ENCODE peak calls at places on chromosomes 2 and 18, in nine cellular contexts. G, P, L, T, C, X, K, I and W are unnamed samples.

GRCh38 chr2:205903549-205904129 is 182.3 kb downstream of the INO80D start:
- DNase-seq in G (no peak), P (no peak), L (peak; percentile 24), T (no peak), C (no peak), X (no peak), K (peak; percentile 74), I (no peak), W (no peak)

GRCh38 chr2:65430515-65431416 is 1.6 kb downstream of the SPRED2 start:
- DNase-seq in G (no peak), P (peak; percentile 56), L (peak; percentile 71), T (no peak), C (peak; percentile 78), X (peak; percentile 58), K (peak; percentile 68), I (peak; percentile 68), W (peak; percentile 39)

GRCh38 chr2:25418944-25419677 is 77.4 kb upstream of the DNMT3A start:
- DNase-seq in G (peak; percentile 95), P (no peak), L (no peak), T (peak; percentile 1), C (no peak), X (no peak), K (no peak), I (peak; percentile 31), W (no peak)

GRCh38 chr2:112001942-112002341 is 53.1 kb upstream of the TMEM87B start:
- DNase-seq in G (no peak), P (no peak), L (no peak), T (no peak), C (no peak), X (no peak), K (no peak), I (no peak), W (no peak)

GRCh38 chr2:40867829-40868228 is 415.9 kb upstream of the SLC8A1 start:
- DNase-seq in G (no peak), P (no peak), L (no peak), T (no peak), C (no peak), X (no peak), K (no peak), I (no peak), W (no peak)

GRCh38 chr2:241636182-241636982 is 576 bp downstream of the THAP4 start:
- DNase-seq in G (no peak), P (peak; percentile 32), L (peak; percentile 68), T (no peak), C (peak; percentile 68), X (peak; percentile 32), K (peak; percentile 55), I (peak; percentile 61), W (peak; percentile 23)

GRCh38 chr2:145563752-145564615 is 1044.1 kb upstream of the ZEB2 start:
- DNase-seq in G (no peak), P (no peak), L (no peak), T (no peak), C (no peak), X (peak; percentile 30), K (no peak), I (no peak), W (peak; percentile 8)

GRCh38 chr2:105882920-105883319 is 138.2 kb downstream of the NCK2 start:
- DNase-seq in G (no peak), P (no peak), L (no peak), T (no peak), C (no peak), X (no peak), K (no peak), I (no peak), W (no peak)

GRCh38 chr2:152577611-152578010 is 139.7 kb downstream of the PRPF40A start:
- DNase-seq in G (no peak), P (no peak), L (no peak), T (no peak), C (no peak), X (no peak), K (no peak), I (no peak), W (peak; percentile 47)

GRCh38 chr18:53745228-53745967 is 479.1 kb downstream of the MBD2 start:
- DNase-seq in G (no peak), P (no peak), L (no peak), T (peak; percentile 48), C (no peak), X (peak; percentile 57), K (no peak), I (peak; percentile 29), W (peak; percentile 27)

DNA sequence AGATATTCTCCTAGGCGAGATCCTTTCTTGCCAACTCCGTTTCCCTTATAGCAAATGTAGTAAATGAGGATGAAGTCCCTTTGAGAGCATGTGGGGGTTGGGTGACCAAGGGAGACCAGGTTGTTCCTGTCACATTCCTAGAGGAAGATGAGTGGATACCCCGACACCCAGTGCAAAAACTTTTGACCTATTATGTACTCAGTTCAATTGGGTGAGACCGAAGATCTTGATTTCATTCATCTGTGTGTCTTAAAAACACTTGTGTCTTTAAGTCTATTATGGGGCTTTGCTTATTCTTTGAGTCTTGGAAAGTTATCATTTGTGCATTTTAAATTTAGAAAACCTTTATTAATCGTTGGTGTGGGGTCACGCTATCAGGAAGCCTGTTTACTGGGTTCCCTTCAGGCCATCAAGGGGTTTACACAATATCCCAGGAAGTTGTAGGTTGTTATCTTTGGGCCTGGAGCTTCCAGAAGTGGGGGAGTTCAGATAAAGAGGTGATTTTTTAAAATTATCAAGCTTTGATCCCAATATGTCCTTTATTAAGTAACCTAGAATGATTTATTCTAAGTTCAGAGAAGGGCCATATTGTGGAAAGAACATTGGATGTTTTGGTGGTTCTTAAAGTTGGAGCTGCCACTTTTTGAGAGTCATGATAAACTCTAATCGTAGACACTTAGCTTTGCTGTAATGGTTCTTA is 2.8 kb downstream of the RHOB start:
- DNase-seq in G (no peak), P (no peak), L (no peak), T (no peak), C (no peak), X (no peak), K (no peak), I (peak; percentile 36), W (peak; percentile 60)
- H3K4me3 ChIP-seq in G (no peak overlapping the region), P (peak overlapping the region; percentile 90), L (no peak overlapping the region), T (peak overlapping the region; percentile 98), C (peak overlapping the region; percentile 89), X (peak overlapping the region; percentile 37), K (peak overlapping the region; percentile 68), I (peak overlapping the region; percentile 89), W (peak overlapping the region; percentile 93)

GRCh38 chr2:125654226-125654625 is 1001.7 kb upstream of the GYPC start:
- DNase-seq in G (no peak), P (no peak), L (no peak), T (no peak), C (no peak), X (no peak), K (no peak), I (no peak), W (no peak)

GRCh38 chr2:125658583-125658982 is 997.4 kb upstream of the GYPC start:
- DNase-seq in G (no peak), P (no peak), L (no peak), T (no peak), C (no peak), X (no peak), K (no peak), I (no peak), W (no peak)

GRCh38 chr2:125652260-125652659 is 1003.7 kb upstream of the GYPC start:
- DNase-seq in G (no peak), P (no peak), L (no peak), T (no peak), C (no peak), X (no peak), K (no peak), I (no peak), W (no peak)

GRCh38 chr2:125656190-125656589 is 999.8 kb upstream of the GYPC start:
- DNase-seq in G (no peak), P (no peak), L (no peak), T (no peak), C (no peak), X (no peak), K (no peak), I (no peak), W (no peak)
- TF ChIP-seq CTCF in G (no peak), P (no peak), L (no peak), T (no peak), C (no peak), X (no peak), K (no peak), I (no peak), W (no peak)

DNA sequence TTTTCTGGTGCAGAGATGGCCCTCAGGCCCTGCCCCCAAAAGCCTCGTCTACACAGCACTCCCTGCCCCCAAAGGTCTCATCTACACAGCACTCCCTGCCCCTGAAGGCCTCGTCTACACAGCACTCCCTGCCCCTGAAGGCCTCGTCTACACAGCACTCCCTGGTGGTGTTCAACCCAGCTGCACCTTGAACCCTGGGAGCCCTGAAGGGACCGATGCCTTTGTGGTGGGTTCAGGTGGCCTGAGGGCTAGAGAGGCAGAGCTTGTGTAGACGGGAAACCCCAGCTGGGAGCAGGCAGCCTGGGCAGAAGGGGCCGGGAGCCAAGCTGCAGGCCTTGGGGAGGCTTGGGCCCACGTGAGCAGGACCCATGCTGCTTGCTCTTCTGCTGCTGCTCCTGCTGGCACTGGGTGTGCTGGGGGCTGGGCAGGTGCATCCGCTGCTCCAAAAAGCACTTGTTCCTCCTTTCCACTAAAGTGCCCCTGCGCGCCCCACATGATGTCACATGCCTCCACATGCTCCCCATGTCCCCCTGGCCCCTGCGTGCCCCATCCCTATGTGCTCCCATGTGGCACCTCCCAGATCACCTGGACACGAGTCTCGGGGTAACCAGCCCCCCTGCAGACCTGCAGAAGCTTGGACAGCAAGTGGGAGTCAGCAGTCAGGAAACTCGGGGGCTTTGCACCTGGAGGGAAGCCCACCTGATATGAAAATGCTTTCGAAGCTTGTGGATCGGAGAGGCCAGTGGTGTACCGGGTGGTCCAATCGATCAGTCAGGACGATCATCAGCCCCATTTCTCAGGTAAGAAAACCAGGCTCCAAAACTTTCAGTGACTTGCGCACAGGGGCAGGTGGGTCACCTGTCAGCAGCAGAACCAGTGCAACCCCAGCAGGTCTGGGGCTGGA is 94.9 kb upstream of the CTDP1 start:
- DNase-seq in G (no peak), P (peak; percentile 5), L (no peak), T (no peak), C (peak; percentile 38), X (no peak), K (peak; percentile 7), I (no peak), W (no peak)
- H3K4me3 ChIP-seq in G (no peak overlapping the region), P (no peak overlapping the region), L (no peak overlapping the region), T (no peak overlapping the region), C (no peak overlapping the region), X (no peak overlapping the region), K (no peak overlapping the region), I (no peak overlapping the region), W (no peak overlapping the region)

GRCh38 chr2:29010946-29011649 is 30.0 kb downstream of the TOGARAM2 start:
- DNase-seq in G (no peak), P (peak; percentile 49), L (peak; percentile 22), T (peak; percentile 82), C (no peak), X (no peak), K (peak; percentile 38), I (no peak), W (peak; percentile 40)

GRCh38 chr2:29013046-29013780 is 32.1 kb downstream of the TOGARAM2 start:
- DNase-seq in G (no peak), P (no peak), L (no peak), T (peak; percentile 31), C (no peak), X (no peak), K (no peak), I (no peak), W (peak; percentile 13)

GRCh38 chr2:29012211-29012681 is 31.1 kb downstream of the TOGARAM2 start:
- DNase-seq in G (no peak), P (peak; percentile 86), L (peak; percentile 20), T (no peak), C (peak; percentile 60), X (peak; percentile 36), K (peak; percentile 42), I (no peak), W (peak; percentile 35)

GRCh38 chr2:29009711-29010677 is 28.9 kb downstream of the TOGARAM2 start:
- DNase-seq in G (no peak), P (no peak), L (no peak), T (no peak), C (no peak), X (no peak), K (no peak), I (no peak), W (no peak)

GRCh38 chr2:29011650-29012060 is 30.6 kb downstream of the TOGARAM2 start:
- DNase-seq in G (no peak), P (peak; percentile 86), L (peak; percentile 69), T (no peak), C (peak; percentile 78), X (peak; percentile 58), K (peak; percentile 68), I (no peak), W (no peak)
- TF ChIP-seq CTCF in G (no peak), P (peak; percentile 36), L (peak; percentile 14), T (peak; percentile 21), C (no peak), X (no peak), K (no peak), I (no peak), W (no peak)